ENCODE peak calls at places on chromosomes 3 and 15, in six cellular contexts. One of them, this sample, is unnamed.

GRCh38 chr15:59372352-59373211 is at the start of gene MYO1E:
- DNase-seq in choroid plexus epithelial cell: peak
- DNase-seq in uterus: peak
- DNase-seq in IMR-90: peak
- DNase-seq in heart left ventricle: peak
- DNase-seq in A673: peak
- DNase-seq in this sample: peak

GRCh38 chr3:121821421-121822199 is 13.2 kb downstream of the IQCB1 start:
- DNase-seq in heart left ventricle: no peak
- DNase-seq in IMR-90: peak
- DNase-seq in A673: no peak
- DNase-seq in uterus: no peak
- DNase-seq in choroid plexus epithelial cell: peak
- DNase-seq in this sample: no peak

GRCh38 chr15:48060396-48060795 is 60.4 kb upstream of the SLC24A5 start:
- DNase-seq in heart left ventricle: no peak
- DNase-seq in uterus: no peak
- DNase-seq in IMR-90: no peak
- DNase-seq in A673: no peak
- DNase-seq in choroid plexus epithelial cell: no peak
- DNase-seq in this sample: no peak

GRCh38 chr15:39079296-39079834 is 501.5 kb upstream of the THBS1 start:
- DNase-seq in choroid plexus epithelial cell: peak
- DNase-seq in uterus: no peak
- DNase-seq in heart left ventricle: no peak
- DNase-seq in A673: no peak
- DNase-seq in IMR-90: peak
- DNase-seq in this sample: peak

GRCh38 chr3:38017445-38018295 is 11.8 kb downstream of the PLCD1 start:
- DNase-seq in IMR-90: no peak
- DNase-seq in choroid plexus epithelial cell: no peak
- DNase-seq in uterus: no peak
- DNase-seq in A673: no peak
- DNase-seq in heart left ventricle: peak
- DNase-seq in this sample: no peak

GRCh38 chr15:52121896-52122295 is 9.3 kb upstream of the BCL2L10 start:
- DNase-seq in choroid plexus epithelial cell: no peak
- DNase-seq in IMR-90: peak
- DNase-seq in heart left ventricle: no peak
- DNase-seq in uterus: no peak
- DNase-seq in A673: no peak
- DNase-seq in this sample: no peak

GRCh38 chr15:83285979-83286553 is 1.6 kb upstream of the BNC1 start:
- DNase-seq in IMR-90: peak
- DNase-seq in choroid plexus epithelial cell: peak
- DNase-seq in heart left ventricle: no peak
- DNase-seq in A673: no peak
- DNase-seq in uterus: no peak
- DNase-seq in this sample: peak

GRCh38 chr3:126440709-126440995 is 35.0 kb downstream of the ZXDC start:
- DNase-seq in choroid plexus epithelial cell: no peak
- DNase-seq in A673: no peak
- DNase-seq in heart left ventricle: no peak
- DNase-seq in uterus: peak
- DNase-seq in IMR-90: no peak
- DNase-seq in this sample: no peak

GRCh38 chr3:141656771-141657170 is 81.3 kb upstream of the RNF7 start:
- DNase-seq in IMR-90: peak
- DNase-seq in uterus: no peak
- DNase-seq in heart left ventricle: no peak
- DNase-seq in A673: peak
- DNase-seq in choroid plexus epithelial cell: peak
- DNase-seq in this sample: peak

GRCh38 chr3:127440384-127440783 is 150.1 kb downstream of the TPRA1 start:
- DNase-seq in uterus: peak
- DNase-seq in A673: no peak
- DNase-seq in heart left ventricle: no peak
- DNase-seq in choroid plexus epithelial cell: no peak
- DNase-seq in IMR-90: no peak
- DNase-seq in this sample: no peak

GRCh38 chr15:74540135-74540760 is 772 bp upstream of the ARID3B start:
- DNase-seq in A673: peak
- DNase-seq in heart left ventricle: no peak
- DNase-seq in uterus: no peak
- DNase-seq in choroid plexus epithelial cell: no peak
- DNase-seq in IMR-90: peak
- DNase-seq in this sample: peak

GRCh38 chr15:74540761-74541493 is at the start of gene ARID3B:
- DNase-seq in A673: peak
- DNase-seq in heart left ventricle: peak
- DNase-seq in choroid plexus epithelial cell: peak
- DNase-seq in IMR-90: peak
- DNase-seq in uterus: peak
- DNase-seq in this sample: peak

GRCh38 chr15:74542192-74543042 is 1.4 kb downstream of the ARID3B start:
- DNase-seq in heart left ventricle: no peak
- DNase-seq in IMR-90: no peak
- DNase-seq in choroid plexus epithelial cell: no peak
- DNase-seq in A673: no peak
- DNase-seq in uterus: no peak
- DNase-seq in this sample: no peak

GRCh38 chr15:74543043-74543422 is 2.0 kb downstream of the ARID3B start:
- DNase-seq in uterus: no peak
- DNase-seq in A673: no peak
- DNase-seq in IMR-90: peak
- DNase-seq in heart left ventricle: no peak
- DNase-seq in choroid plexus epithelial cell: no peak
- DNase-seq in this sample: no peak

GRCh38 chr15:74541494-74542191 is 623 bp downstream of the ARID3B start:
- DNase-seq in IMR-90: peak
- DNase-seq in choroid plexus epithelial cell: peak
- DNase-seq in heart left ventricle: no peak
- DNase-seq in uterus: peak
- DNase-seq in A673: peak
- DNase-seq in this sample: peak
- H3K4me3 ChIP-seq in IMR-90: peak
- H3K4me3 ChIP-seq in choroid plexus epithelial cell: peak
- H3K4me3 ChIP-seq in heart left ventricle: peak
- H3K4me3 ChIP-seq in uterus: peak
- H3K4me3 ChIP-seq in A673: peak
- H3K4me3 ChIP-seq in this sample: peak

GRCh38 chr3:155853214-155854146 is 747 bp downstream of the SLC33A1 start:
- DNase-seq in heart left ventricle: peak
- DNase-seq in choroid plexus epithelial cell: no peak
- DNase-seq in A673: peak
- DNase-seq in IMR-90: peak
- DNase-seq in uterus: no peak
- DNase-seq in this sample: peak
- TF ChIP-seq CTCF in heart left ventricle: no peak
- TF ChIP-seq CTCF in choroid plexus epithelial cell: no peak
- TF ChIP-seq CTCF in A673: peak
- TF ChIP-seq CTCF in IMR-90: no peak
- TF ChIP-seq CTCF in uterus: no peak
- TF ChIP-seq CTCF in this sample: no peak

GRCh38 chr15:73601449-73602425 is 31.5 kb downstream of the NPTN start:
- DNase-seq in heart left ventricle: no peak
- DNase-seq in uterus: peak
- DNase-seq in choroid plexus epithelial cell: peak
- DNase-seq in IMR-90: peak
- DNase-seq in A673: peak
- DNase-seq in this sample: peak
- H3K4me3 ChIP-seq in heart left ventricle: no peak
- H3K4me3 ChIP-seq in uterus: no peak
- H3K4me3 ChIP-seq in choroid plexus epithelial cell: no peak
- H3K4me3 ChIP-seq in IMR-90: no peak
- H3K4me3 ChIP-seq in A673: no peak
- H3K4me3 ChIP-seq in this sample: no peak

GRCh38 chr3:43855674-43856299 is 165.0 kb downstream of the ABHD5 start:
- DNase-seq in uterus: no peak
- DNase-seq in choroid plexus epithelial cell: peak
- DNase-seq in A673: peak
- DNase-seq in IMR-90: peak
- DNase-seq in heart left ventricle: no peak
- DNase-seq in this sample: peak
- TF ChIP-seq CTCF in uterus: no peak
- TF ChIP-seq CTCF in choroid plexus epithelial cell: peak
- TF ChIP-seq CTCF in A673: peak
- TF ChIP-seq CTCF in IMR-90: peak
- TF ChIP-seq CTCF in heart left ventricle: peak
- TF ChIP-seq CTCF in this sample: peak

DNA sequence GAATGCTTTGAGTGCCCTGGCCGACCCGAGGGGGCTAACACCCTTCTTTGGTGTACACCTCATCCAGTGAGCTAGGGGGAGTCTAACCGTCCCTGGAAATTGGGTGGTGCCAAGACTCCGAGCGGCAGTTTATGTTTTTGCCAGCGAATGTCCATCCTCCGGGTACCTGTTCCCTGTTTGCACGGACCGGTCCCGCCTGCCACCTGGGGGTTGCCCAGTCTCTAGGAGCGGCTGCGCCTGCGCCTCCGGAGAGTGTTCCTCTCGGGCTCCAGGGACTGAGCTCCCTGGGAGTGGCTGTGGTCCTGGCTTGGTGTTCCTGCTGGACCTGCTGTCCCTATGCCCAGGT is 913 bp upstream of the WNT7A start:
- DNase-seq in heart left ventricle: no peak
- DNase-seq in uterus: peak
- DNase-seq in IMR-90: no peak
- DNase-seq in choroid plexus epithelial cell: no peak
- DNase-seq in A673: no peak
- DNase-seq in this sample: no peak
- H3K4me3 ChIP-seq in heart left ventricle: no peak
- H3K4me3 ChIP-seq in uterus: no peak
- H3K4me3 ChIP-seq in IMR-90: no peak
- H3K4me3 ChIP-seq in choroid plexus epithelial cell: no peak
- H3K4me3 ChIP-seq in A673: peak
- H3K4me3 ChIP-seq in this sample: no peak

GRCh38 chr15:78565951-78566774 is 843 bp downstream of the CHRNA5 start:
- DNase-seq in heart left ventricle: no peak
- DNase-seq in choroid plexus epithelial cell: peak
- DNase-seq in uterus: no peak
- DNase-seq in IMR-90: peak
- DNase-seq in A673: peak
- DNase-seq in this sample: peak
- TF ChIP-seq CTCF in heart left ventricle: no peak
- TF ChIP-seq CTCF in choroid plexus epithelial cell: peak
- TF ChIP-seq CTCF in uterus: no peak
- TF ChIP-seq CTCF in IMR-90: no peak
- TF ChIP-seq CTCF in A673: peak
- TF ChIP-seq CTCF in this sample: no peak